ENCODE peak calls at places on chromosome 3, in eight cellular contexts. U is CD14-positive monocyte, S is fibroblast of lung, E is GM12865, I is B cell, Z is endothelial cell, P is heart left ventricle, X is mucosa of descending colon. G is an unnamed sample.

GRCh38 chr3:24686764-24687163 is 192.1 kb upstream of the THRB start:
- DNase-seq in U (no peak), S (peak), E (no peak), I (no peak), Z (no peak), P (no peak), X (no peak), G (no peak)

GRCh38 chr3:62823461-62824050 is 51.7 kb downstream of the CADPS start:
- DNase-seq in U (no peak), S (no peak), E (no peak), I (no peak), Z (no peak), P (no peak), X (no peak), G (no peak)

GRCh38 chr3:46999516-47000197 is 20.2 kb downstream of the NBEAL2 start:
- DNase-seq in U (no peak), S (no peak), E (no peak), I (no peak), Z (no peak), P (no peak), X (peak), G (no peak)

GRCh38 chr3:140323561-140323960 is 354.3 kb upstream of the TRIM42 start:
- DNase-seq in U (no peak), S (peak), E (no peak), I (no peak), Z (no peak), P (no peak), X (no peak), G (no peak)

GRCh38 chr3:187064210-187065115 is 74.8 kb downstream of the RPL39L start:
- DNase-seq in U (no peak), S (no peak), E (peak), I (no peak), Z (peak), P (no peak), X (no peak), G (no peak)

GRCh38 chr3:60010778-60011177 is 961.0 kb upstream of the CFAP20DC start:
- DNase-seq in U (no peak), S (no peak), E (peak), I (peak), Z (no peak), P (no peak), X (no peak), G (no peak)

GRCh38 chr3:144586382-144586781 is 614.8 kb downstream of the DIPK2A start:
- DNase-seq in U (no peak), S (peak), E (no peak), I (no peak), Z (no peak), P (no peak), X (no peak), G (no peak)

GRCh38 chr3:106013971-106014370 is 145.2 kb upstream of the CBLB start:
- DNase-seq in U (peak), S (peak), E (no peak), I (no peak), Z (no peak), P (no peak), X (no peak), G (no peak)

GRCh38 chr3:195453236-195453635 is 10.4 kb upstream of the ACAP2 start:
- DNase-seq in U (no peak), S (no peak), E (no peak), I (no peak), Z (no peak), P (no peak), X (no peak), G (no peak)

GRCh38 chr3:56633602-56634371 is 49.3 kb downstream of the TASOR start:
- DNase-seq in U (no peak), S (no peak), E (no peak), I (no peak), Z (no peak), P (peak), X (no peak), G (no peak)

GRCh38 chr3:57952208-57952631 is 56.0 kb upstream of the FLNB start:
- DNase-seq in U (no peak), S (peak), E (no peak), I (no peak), Z (no peak), P (peak), X (no peak), G (peak)

GRCh38 chr3:56019490-56019889 is 448.8 kb downstream of the ERC2 start:
- DNase-seq in U (no peak), S (no peak), E (no peak), I (no peak), Z (no peak), P (peak), X (no peak), G (no peak)

GRCh38 chr3:63521657-63522056 is 130.8 kb upstream of the SNTN start:
- DNase-seq in U (no peak), S (no peak), E (no peak), I (no peak), Z (no peak), P (no peak), X (no peak), G (no peak)

GRCh38 chr3:47028667-47029066 is 49.2 kb downstream of the NBEAL2 start:
- DNase-seq in U (no peak), S (no peak), E (no peak), I (no peak), Z (no peak), P (no peak), X (no peak), G (no peak)

GRCh38 chr3:186694288-186695032 is 22.7 kb upstream of the KNG1 start:
- DNase-seq in U (no peak), S (no peak), E (no peak), I (no peak), Z (no peak), P (no peak), X (no peak), G (no peak)

GRCh38 chr3:136630911-136631310 is 121.3 kb downstream of the STAG1 start:
- DNase-seq in U (no peak), S (no peak), E (no peak), I (no peak), Z (no peak), P (no peak), X (no peak), G (no peak)

GRCh38 chr3:38755130-38755529 is 60.9 kb downstream of the SCN10A start:
- DNase-seq in U (no peak), S (no peak), E (no peak), I (no peak), Z (peak), P (no peak), X (no peak), G (no peak)

GRCh38 chr3:183824761-183825379 is 507 bp downstream of the MAP6D1 start:
- DNase-seq in U (no peak), S (peak), E (no peak), I (peak), Z (no peak), P (peak), X (no peak), G (no peak)

GRCh38 chr3:133712017-133712416 is 34.2 kb upstream of the TF start:
- DNase-seq in U (no peak), S (no peak), E (no peak), I (no peak), Z (no peak), P (no peak), X (no peak), G (no peak)

GRCh38 chr3:77142636-77143035 is 102.7 kb downstream of the ROBO2 start:
- DNase-seq in U (no peak), S (no peak), E (no peak), I (no peak), Z (peak), P (no peak), X (no peak), G (no peak)

GRCh38 chr3:85576091-85576690 is 617.4 kb downstream of the CADM2 start:
- DNase-seq in U (peak), S (peak), E (peak), I (peak), Z (peak), P (peak), X (peak), G (no peak)

DNA sequence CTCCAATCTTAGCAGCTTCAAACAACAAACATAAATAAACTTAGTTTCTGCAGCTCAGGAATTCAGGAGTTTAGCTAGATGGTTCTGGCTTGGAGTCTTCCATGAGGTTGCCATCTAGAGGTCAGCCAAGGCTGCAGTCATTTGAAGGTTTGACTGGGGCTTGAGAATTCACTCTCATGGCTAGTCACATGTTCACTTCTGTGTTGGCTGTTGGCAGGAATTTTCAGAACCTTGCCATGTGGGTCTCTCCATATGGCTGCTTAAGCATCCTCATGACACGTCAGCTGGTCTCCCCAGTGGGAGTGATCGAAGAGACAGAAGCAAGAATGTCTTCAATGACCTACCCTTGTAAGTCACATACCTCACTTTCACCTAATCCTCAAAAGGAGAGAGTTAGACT is 269.2 kb upstream of the CNTN3 start:
- DNase-seq in U (no peak), S (no peak), E (no peak), I (no peak), Z (peak), P (no peak), X (no peak), G (no peak)
- TF ChIP-seq CTCF in U (no peak), S (peak), E (peak), I (no peak), Z (peak), P (no peak), X (no peak), G (no peak)

GRCh38 chr3:197800379-197800778 is 9.3 kb downstream of the LRCH3 start:
- DNase-seq in U (no peak), S (peak), E (no peak), I (no peak), Z (no peak), P (no peak), X (no peak), G (no peak)

GRCh38 chr3:197801801-197802504 is 10.9 kb downstream of the LRCH3 start:
- DNase-seq in U (peak), S (peak), E (peak), I (peak), Z (no peak), P (no peak), X (no peak), G (no peak)

GRCh38 chr3:197807969-197808587 is 17.0 kb downstream of the LRCH3 start:
- DNase-seq in U (no peak), S (peak), E (no peak), I (no peak), Z (no peak), P (no peak), X (no peak), G (no peak)

GRCh38 chr3:197798863-197799262 is 7.8 kb downstream of the LRCH3 start:
- DNase-seq in U (no peak), S (no peak), E (peak), I (no peak), Z (no peak), P (no peak), X (no peak), G (no peak)

DNA sequence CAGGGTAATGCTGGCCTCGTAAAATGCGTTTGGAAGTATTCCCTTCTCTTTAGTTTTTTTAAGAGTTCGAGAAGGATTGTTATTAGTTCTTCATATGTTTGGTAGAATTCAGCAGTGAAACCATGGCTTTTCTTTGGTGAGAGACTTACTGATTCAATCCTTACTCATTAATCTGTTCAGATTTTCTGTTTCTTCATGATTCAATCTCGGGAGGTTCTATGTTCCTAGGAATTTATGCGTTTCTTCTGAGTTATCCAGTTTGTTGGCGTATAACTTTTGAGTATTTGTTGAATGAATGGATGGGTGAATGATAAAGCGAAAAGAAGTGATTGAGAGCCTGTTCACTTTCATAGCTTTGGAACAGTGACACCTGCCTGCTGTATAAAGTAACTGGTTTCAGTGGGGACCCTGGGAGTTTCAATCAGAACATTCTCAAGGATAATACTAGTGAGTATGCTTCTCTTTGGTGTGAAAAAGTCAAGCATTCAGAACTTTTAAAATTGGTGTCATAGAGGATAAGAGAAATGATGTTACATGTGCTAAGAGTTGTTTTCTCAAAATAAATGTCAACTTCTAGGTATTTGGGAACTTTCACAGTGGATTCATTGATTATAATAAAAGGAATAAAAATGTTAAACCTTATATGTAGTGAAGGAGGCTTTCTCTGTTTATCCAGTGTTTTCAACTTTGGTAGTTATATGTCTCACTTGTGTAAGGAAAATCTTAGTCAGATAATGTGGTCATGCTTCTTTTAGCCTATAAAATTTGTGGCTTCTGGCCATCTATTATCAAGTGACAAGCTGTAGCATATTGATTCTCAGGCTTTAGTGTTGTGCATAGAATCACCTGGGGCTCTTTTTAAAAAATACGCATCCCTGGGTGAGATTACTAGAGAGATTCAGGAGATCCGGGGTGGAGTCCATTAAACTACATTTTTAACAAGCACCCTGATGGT is 11.7 kb downstream of the LRCH3 start:
- DNase-seq in U (no peak), S (no peak), E (no peak), I (no peak), Z (no peak), P (no peak), X (no peak), G (no peak)
- TF ChIP-seq CTCF in U (peak), S (peak), E (peak), I (peak), Z (no peak), P (no peak), X (peak), G (no peak)

GRCh38 chr3:27943106-27943505 is 221.0 kb upstream of the EOMES start:
- DNase-seq in U (no peak), S (no peak), E (peak), I (no peak), Z (peak), P (no peak), X (no peak), G (no peak)
- TF ChIP-seq CTCF in U (no peak), S (peak), E (no peak), I (no peak), Z (peak), P (no peak), X (no peak), G (peak)

DNA sequence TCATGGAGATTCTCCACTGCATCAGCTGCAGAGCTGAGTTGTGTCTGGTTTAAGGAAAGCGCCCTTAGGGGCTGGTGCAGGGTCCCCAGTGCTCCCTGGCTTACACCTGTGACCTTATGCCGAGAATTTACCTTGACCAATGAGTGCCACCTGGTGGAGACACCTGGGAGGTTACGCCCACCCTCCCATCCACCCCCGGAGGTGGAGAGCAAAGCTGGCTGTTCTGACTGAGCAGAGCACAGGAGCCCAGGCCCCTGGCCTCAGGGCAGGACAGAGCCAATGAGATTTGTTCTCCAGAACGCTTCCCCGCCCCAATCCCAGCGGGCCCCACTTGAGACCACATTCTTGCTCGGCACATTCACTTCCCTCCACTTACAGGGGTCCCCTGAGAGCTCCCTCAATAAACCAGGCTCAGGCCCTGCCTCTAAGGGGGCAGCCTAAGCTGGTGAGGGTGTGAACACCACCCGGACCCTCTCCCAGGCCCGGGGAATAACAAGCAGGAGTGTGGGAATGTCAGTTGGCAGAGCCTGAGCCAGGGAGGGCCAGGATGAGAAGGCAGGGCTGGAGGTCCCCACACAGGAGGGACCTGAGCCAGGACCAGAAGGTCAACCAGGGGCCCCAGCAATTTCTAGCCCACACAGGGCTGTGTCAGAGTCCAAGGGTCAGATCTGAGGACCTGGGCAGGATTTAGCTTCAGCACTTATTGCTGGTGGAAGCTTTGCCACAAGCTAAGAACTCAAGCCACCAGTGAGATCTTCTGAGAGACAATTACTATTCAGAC is 117.1 kb downstream of the TPRA1 start:
- DNase-seq in U (no peak), S (no peak), E (peak), I (no peak), Z (peak), P (no peak), X (peak), G (no peak)
- TF ChIP-seq CTCF in U (peak), S (no peak), E (peak), I (no peak), Z (peak), P (no peak), X (no peak), G (peak)

DNA sequence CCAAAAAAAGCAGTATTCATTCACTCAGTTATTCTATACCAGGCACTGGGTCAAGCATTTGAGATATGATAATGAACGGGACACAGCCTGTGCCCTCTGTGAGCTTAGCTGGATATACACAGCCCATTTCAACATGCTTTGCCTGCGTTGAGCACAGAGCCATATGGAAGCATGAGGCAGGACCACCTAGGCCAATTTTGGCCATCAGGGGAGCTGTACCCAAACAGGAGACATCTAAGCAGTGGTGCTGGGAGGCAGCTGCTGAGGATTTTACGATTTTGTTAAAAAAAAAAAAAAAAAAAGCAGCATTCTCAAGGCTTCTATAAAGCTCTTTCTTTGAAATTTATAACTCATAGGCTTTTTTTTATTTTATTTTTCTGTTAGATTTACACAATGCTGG is 87.2 kb upstream of the SLC2A2 start:
- DNase-seq in U (no peak), S (no peak), E (no peak), I (no peak), Z (peak), P (no peak), X (no peak), G (no peak)
- TF ChIP-seq CTCF in U (no peak), S (peak), E (no peak), I (no peak), Z (no peak), P (no peak), X (no peak), G (no peak)

G was measured in upper lobe of right lung.